ENCODE peak calls at places on chromosomes 12 and 14, in five cellular contexts. A is CD4-positive, CD25-positive, alpha-beta regulatory T cell; X is prostate gland; U is thoracic aorta; M is CD8-positive, alpha-beta memory T cell. L is an unnamed sample.

GRCh38 chr14:24741871-24742270 is 107.9 kb upstream of the GZMB start:
- DNase-seq in A (no peak), X (no peak), U (no peak), M (no peak), L (no peak)

GRCh38 chr12:3333583-3333982 is 157.4 kb upstream of the PRMT8 start:
- DNase-seq in A (no peak), X (no peak), U (no peak), M (no peak), L (no peak)

GRCh38 chr12:27334052-27334720 is 1.6 kb downstream of the BMAL2 start:
- DNase-seq in A (no peak), X (no peak), U (no peak), M (no peak), L (no peak)

GRCh38 chr12:33438890-33439586 is 581 bp downstream of the SYT10 start:
- DNase-seq in A (no peak), X (no peak), U (no peak), M (no peak), L (no peak)

GRCh38 chr12:47785036-47785886 is 12.2 kb downstream of the SLC48A1 start:
- DNase-seq in A (no peak), X (no peak), U (no peak), M (no peak), L (no peak)

GRCh38 chr14:26527095-26527494 is 70.7 kb downstream of the NOVA1 start:
- DNase-seq in A (no peak), X (no peak), U (no peak), M (no peak), L (no peak)

GRCh38 chr12:57895337-57896138 is 45.8 kb upstream of the ATP23 start:
- DNase-seq in A (no peak), X (no peak), U (no peak), M (no peak), L (no peak)

GRCh38 chr12:125280482-125281377 is 215.5 kb downstream of the AACS start:
- DNase-seq in A (no peak), X (no peak), U (no peak), M (no peak), L (no peak)

GRCh38 chr14:95901014-95901413 is 24.4 kb downstream of the TUNAR start:
- DNase-seq in A (no peak), X (no peak), U (no peak), M (no peak), L (no peak)

GRCh38 chr12:19031032-19031431 is 98.5 kb upstream of the PLEKHA5 start:
- DNase-seq in A (no peak), X (no peak), U (no peak), M (no peak), L (no peak)

GRCh38 chr12:30696486-30696885 is 817 bp upstream of the IPO8 start:
- DNase-seq in A (no peak), X (no peak), U (no peak), M (no peak), L (no peak)

GRCh38 chr14:77111021-77111420 is 13.0 kb downstream of the CIPC start:
- DNase-seq in A (no peak), X (peak; percentile 86), U (no peak), M (no peak), L (no peak)

GRCh38 chr12:2876431-2877046 is 435 bp downstream of the FOXM1 start:
- DNase-seq in A (no peak), X (no peak), U (no peak), M (no peak), L (peak; percentile 20)

GRCh38 chr12:57829025-57829777 is 10.7 kb upstream of the AVIL start:
- DNase-seq in A (no peak), X (no peak), U (no peak), M (no peak), L (no peak)

GRCh38 chr12:4012977-4013968 is 140.1 kb upstream of the PARP11 start:
- DNase-seq in A (no peak), X (no peak), U (no peak), M (no peak), L (no peak)

GRCh38 chr12:41189395-41190251 is 1.5 kb downstream of the PDZRN4 start:
- DNase-seq in A (no peak), X (no peak), U (no peak), M (no peak), L (no peak)

GRCh38 chr14:24224618-24225071 is 7.5 kb downstream of the NEDD8 start:
- DNase-seq in A (no peak), X (no peak), U (no peak), M (no peak), L (no peak)

GRCh38 chr14:65496178-65496993 is 83.9 kb downstream of the FUT8 start:
- DNase-seq in A (no peak), X (no peak), U (no peak), M (no peak), L (no peak)

GRCh38 chr14:95575820-95576473 is 41.1 kb downstream of the GLRX5 start:
- DNase-seq in A (no peak), X (no peak), U (no peak), M (no peak), L (no peak)

GRCh38 chr14:44912041-44912869 is 49.5 kb downstream of the KLHL28 start:
- DNase-seq in A (no peak), X (no peak), U (no peak), M (no peak), L (no peak)

GRCh38 chr12:27965966-27966365 is 6.6 kb downstream of the PTHLH start:
- DNase-seq in A (no peak), X (no peak), U (no peak), M (no peak), L (no peak)

GRCh38 chr14:51566831-51567582 is 84.7 kb upstream of the FRMD6 start:
- DNase-seq in A (no peak), X (no peak), U (no peak), M (no peak), L (no peak)

GRCh38 chr12:32031109-32031508 is 71.9 kb downstream of the RESF1 start:
- DNase-seq in A (no peak), X (no peak), U (no peak), M (no peak), L (no peak)

GRCh38 chr12:113247123-113248045 is 26.1 kb downstream of the TPCN1 start:
- DNase-seq in A (no peak), X (no peak), U (no peak), M (no peak), L (no peak)

GRCh38 chr12:53696655-53697321 is 20.9 kb upstream of the ATP5MC2 start:
- DNase-seq in A (no peak), X (no peak), U (no peak), M (no peak), L (no peak)

GRCh38 chr12:53698948-53699672 is 23.2 kb upstream of the ATP5MC2 start:
- DNase-seq in A (no peak), X (no peak), U (no peak), M (no peak), L (no peak)

GRCh38 chr12:53694746-53695145 is 18.9 kb upstream of the ATP5MC2 start:
- DNase-seq in A (no peak), X (no peak), U (no peak), M (no peak), L (no peak)

GRCh38 chr12:53695148-53696138 is 19.6 kb upstream of the ATP5MC2 start:
- DNase-seq in A (peak; percentile 33), X (no peak), U (no peak), M (peak; percentile 5), L (no peak)

DNA sequence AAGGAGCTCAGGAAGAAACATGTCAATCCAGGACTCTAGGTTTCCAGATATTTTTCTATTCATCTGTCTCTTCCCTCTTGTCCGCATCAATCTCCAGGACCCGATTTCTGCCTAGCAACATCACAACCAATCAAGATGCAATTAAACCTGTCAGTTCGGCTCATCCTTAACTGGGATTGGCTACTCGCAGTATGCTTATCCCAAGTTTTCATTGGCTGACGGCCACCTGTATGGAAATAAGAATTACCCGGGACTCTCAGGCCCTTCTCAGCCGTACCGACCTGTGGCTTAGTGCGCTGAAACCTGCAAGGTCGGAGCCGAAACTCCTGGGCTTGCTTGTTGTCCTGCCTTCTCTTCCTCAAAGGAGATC is 20.4 kb upstream of the ATP5MC2 start:
- DNase-seq in A (no peak), X (peak; percentile 92), U (no peak), M (no peak), L (no peak)
- H3K4me3 ChIP-seq in A (peak overlapping the region; percentile 9), X (peak overlapping the region; percentile 21), U (peak overlapping the region; percentile 40), M (no peak overlapping the region), L (no peak overlapping the region)

GRCh38 chr14:100051103-100051502 is 14.1 kb upstream of the EVL start:
- DNase-seq in A (no peak), X (no peak), U (no peak), M (no peak), L (no peak)

GRCh38 chr14:100051543-100051942 is 13.7 kb upstream of the EVL start:
- DNase-seq in A (no peak), X (no peak), U (no peak), M (no peak), L (no peak)

GRCh38 chr14:100048786-100049185 is 16.4 kb upstream of the EVL start:
- DNase-seq in A (no peak), X (no peak), U (no peak), M (no peak), L (no peak)

GRCh38 chr14:100047600-100047999 is 17.6 kb upstream of the EVL start:
- DNase-seq in A (no peak), X (no peak), U (no peak), M (no peak), L (no peak)

GRCh38 chr14:100049220-100049619 is 16.0 kb upstream of the EVL start:
- DNase-seq in A (no peak), X (no peak), U (no peak), M (no peak), L (no peak)
- H3K4me3 ChIP-seq in A (no peak overlapping the region), X (no peak overlapping the region), U (no peak overlapping the region), M (no peak overlapping the region), L (no peak overlapping the region)

GRCh38 chr12:64624035-64624434 is 13.7 kb downstream of the RASSF3 start:
- DNase-seq in A (no peak), X (no peak), U (no peak), M (no peak), L (no peak)

GRCh38 chr12:64616221-64616620 is 5.9 kb downstream of the RASSF3 start:
- DNase-seq in A (no peak), X (no peak), U (no peak), M (no peak), L (no peak)

GRCh38 chr12:64621257-64621942 is 11.1 kb downstream of the RASSF3 start:
- DNase-seq in A (no peak), X (no peak), U (no peak), M (no peak), L (no peak)

GRCh38 chr12:64618953-64619590 is 8.8 kb downstream of the RASSF3 start:
- DNase-seq in A (no peak), X (no peak), U (no peak), M (no peak), L (no peak)
- H3K4me3 ChIP-seq in A (peak overlapping the region; percentile 54), X (no peak overlapping the region), U (peak overlapping the region; percentile 36), M (no peak overlapping the region), L (no peak overlapping the region)

GRCh38 chr12:117189725-117190209 is 503 bp downstream of the FBXO21 start:
- DNase-seq in A (no peak), X (no peak), U (no peak), M (peak; percentile 8), L (peak; percentile 55)

GRCh38 chr12:117188121-117188665 is 2.1 kb downstream of the FBXO21 start:
- DNase-seq in A (no peak), X (no peak), U (no peak), M (no peak), L (no peak)

GRCh38 chr12:117192057-117192456 is 1.8 kb upstream of the FBXO21 start:
- DNase-seq in A (no peak), X (no peak), U (no peak), M (no peak), L (no peak)

GRCh38 chr12:117190210-117190781 is at the start of gene FBXO21:
- DNase-seq in A (peak; percentile 89), X (peak; percentile 90), U (peak; percentile 58), M (peak; percentile 91), L (peak; percentile 92)

GRCh38 chr12:117188961-117189724 is 1.1 kb downstream of the FBXO21 start:
- DNase-seq in A (no peak), X (no peak), U (no peak), M (no peak), L (no peak)
- H3K4me3 ChIP-seq in A (peak overlapping the region; percentile 81), X (peak overlapping the region; percentile 76), U (peak overlapping the region; percentile 86), M (peak overlapping the region; percentile 84), L (peak overlapping the region; percentile 81)